ENCODE peak calls at places on chromosomes 16 and 17, in five cellular contexts. X is neural progenitor cell, U is adrenal gland, M is MM.1S, R is foreskin fibroblast. A is an unnamed sample.

GRCh38 chr16:59865071-59865671 is 1131.1 kb upstream of the GOT2 start:
- DNase-seq in X (no peak), U (no peak), M (no peak), R (no peak), A (no peak)

GRCh38 chr17:58324409-58325288 is 3.9 kb downstream of the TSPOAP1 start:
- DNase-seq in X (peak), U (peak), M (no peak), R (no peak), A (peak)

GRCh38 chr16:25988089-25988488 is 296.3 kb downstream of the HS3ST4 start:
- DNase-seq in X (no peak), U (no peak), M (no peak), R (no peak), A (no peak)

GRCh38 chr17:29608986-29609385 is 13.7 kb downstream of the CORO6 start:
- DNase-seq in X (no peak), U (no peak), M (no peak), R (no peak), A (no peak)

GRCh38 chr16:30748634-30749445 is 615 bp downstream of the PHKG2 start:
- DNase-seq in X (peak), U (peak), M (peak), R (peak), A (peak)

GRCh38 chr17:74040291-74040690 is 163.2 kb upstream of the RPL38 start:
- DNase-seq in X (no peak), U (no peak), M (no peak), R (no peak), A (no peak)

GRCh38 chr17:70022175-70022574 is 52.9 kb upstream of the KCNJ16 start:
- DNase-seq in X (no peak), U (no peak), M (no peak), R (no peak), A (no peak)

GRCh38 chr17:54261465-54261864 is 438.7 kb downstream of the KIF2B start:
- DNase-seq in X (no peak), U (no peak), M (no peak), R (no peak), A (no peak)

GRCh38 chr16:84228321-84228838 is 11.4 kb downstream of the KCNG4 start:
- DNase-seq in X (peak), U (peak), M (no peak), R (peak), A (peak)

GRCh38 chr17:70130274-70130673 is 39.1 kb upstream of the KCNJ2 start:
- DNase-seq in X (no peak), U (no peak), M (no peak), R (no peak), A (no peak)

GRCh38 chr16:69309316-69309715 is 1.8 kb upstream of the VPS4A start:
- DNase-seq in X (no peak), U (no peak), M (no peak), R (no peak), A (no peak)

GRCh38 chr17:12665263-12666210 is at the start of gene MYOCD:
- DNase-seq in X (peak), U (no peak), M (no peak), R (no peak), A (peak)

GRCh38 chr17:50768348-50768761 is 1.0 kb upstream of the ANKRD40CL start:
- DNase-seq in X (no peak), U (peak), M (no peak), R (no peak), A (no peak)

GRCh38 chr17:3892095-3892998 is 506 bp downstream of the CAMKK1 start:
- DNase-seq in X (peak), U (peak), M (peak), R (peak), A (peak)

GRCh38 chr16:21283521-21284289 is 5.6 kb upstream of the CRYM start:
- DNase-seq in X (peak), U (no peak), M (no peak), R (peak), A (peak)

GRCh38 chr16:49835116-49835880 is 20.6 kb downstream of the ZNF423 start:
- DNase-seq in X (no peak), U (no peak), M (no peak), R (no peak), A (no peak)

DNA sequence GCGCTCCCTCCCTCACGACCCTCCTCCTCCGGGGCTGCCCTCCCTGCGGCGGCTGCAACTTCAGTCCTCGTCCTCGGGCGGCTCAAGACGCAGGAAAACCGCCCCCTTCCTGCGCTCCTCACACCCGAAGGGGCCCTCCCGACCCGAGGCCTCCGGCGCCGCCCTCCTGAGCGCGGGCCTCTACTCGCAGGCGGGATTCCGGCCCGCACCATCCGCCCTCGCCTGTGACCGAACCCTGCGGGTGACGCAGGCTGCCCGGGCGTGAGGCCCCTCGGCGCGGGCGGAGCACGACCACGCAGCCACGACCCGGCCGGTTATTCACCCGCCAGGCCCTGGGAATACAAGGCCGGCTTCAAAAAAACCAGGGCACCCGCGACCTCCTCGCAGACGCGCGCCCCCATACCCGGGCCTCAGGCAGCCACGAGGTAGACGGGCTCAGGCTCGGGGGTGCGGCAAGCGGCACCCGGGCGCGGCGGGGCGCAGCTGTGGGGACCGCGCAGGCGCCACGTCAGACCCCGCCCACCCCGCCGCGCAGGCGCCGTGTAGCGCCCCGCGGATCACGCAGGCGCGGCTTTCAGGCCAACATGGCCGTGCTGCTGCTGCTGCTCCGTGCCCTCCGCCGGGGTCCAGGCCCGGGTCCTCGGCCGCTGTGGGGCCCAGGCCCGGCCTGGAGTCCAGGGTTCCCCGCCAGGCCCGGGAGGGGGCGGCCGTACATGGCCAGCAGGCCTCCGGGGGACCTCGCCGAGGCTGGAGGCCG is at the start of gene SPG7:
- DNase-seq in X (peak), U (peak), M (peak), R (peak), A (peak)
- TF ChIP-seq CTCF in X (no peak), U (no peak), M (no peak), R (no peak), A (no peak)

DNA sequence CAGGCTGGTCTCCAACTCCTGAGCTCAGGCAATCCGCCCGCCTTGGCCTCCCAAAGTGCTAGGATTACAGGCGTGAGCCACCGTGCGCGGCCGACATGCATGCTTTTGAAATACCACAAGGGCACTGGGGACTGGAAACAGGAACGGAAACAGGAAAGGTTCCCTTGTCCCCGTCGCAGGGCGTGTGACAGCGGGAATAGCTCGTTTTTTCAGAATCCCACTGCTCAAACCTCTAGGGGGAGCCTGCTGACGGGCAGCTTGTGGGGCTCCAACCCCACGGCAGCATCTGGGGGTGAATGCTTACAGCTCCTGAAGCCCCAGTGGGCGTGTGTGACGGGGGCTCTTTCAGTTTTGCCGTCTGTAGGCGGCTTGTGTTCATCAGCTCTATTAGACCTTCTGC is 18.8 kb upstream of the ASGR2 start:
- DNase-seq in X (peak), U (peak), M (peak), R (no peak), A (peak)
- TF ChIP-seq CTCF in X (peak), U (peak), M (peak), R (peak), A (peak)

DNA sequence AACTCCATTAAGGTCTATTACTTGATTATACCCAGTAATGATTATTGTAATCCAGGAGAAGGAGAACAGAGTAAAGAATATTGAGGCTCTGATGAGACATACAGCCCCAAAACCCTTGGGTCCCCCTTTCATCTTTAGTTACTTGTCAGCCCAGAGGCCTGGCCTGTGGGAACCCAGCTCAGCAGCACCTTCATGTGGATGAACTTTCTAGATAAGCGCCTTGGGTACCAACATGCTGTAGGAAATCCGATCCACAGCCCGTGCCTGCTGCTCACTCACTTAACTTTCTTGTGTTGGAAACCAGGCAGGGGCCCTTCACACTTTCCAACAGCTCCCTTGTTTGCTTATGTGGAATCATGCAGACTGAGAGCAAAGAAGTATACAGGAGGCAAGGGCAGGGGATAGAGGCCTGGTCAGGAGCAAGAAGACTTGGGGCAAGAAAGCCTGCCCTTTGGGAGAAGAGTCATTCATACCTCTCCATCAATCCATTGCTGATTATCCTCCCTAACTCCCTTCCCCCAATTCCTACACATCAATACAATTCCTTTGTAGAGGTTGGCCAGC is 64.0 kb upstream of the SOX9 start:
- DNase-seq in X (no peak), U (no peak), M (no peak), R (no peak), A (no peak)
- TF ChIP-seq CTCF in X (peak), U (no peak), M (no peak), R (no peak), A (no peak)

GRCh38 chr16:54576776-54577175 is 290.2 kb upstream of the IRX3 start:
- DNase-seq in X (peak), U (no peak), M (no peak), R (no peak), A (no peak)
- TF ChIP-seq CTCF in X (no peak), U (no peak), M (no peak), R (no peak), A (no peak)

GRCh38 chr17:76107507-76107906 is 3.9 kb upstream of the EXOC7 start:
- DNase-seq in X (peak), U (no peak), M (peak), R (no peak), A (no peak)
- TF ChIP-seq CTCF in X (peak), U (no peak), M (no peak), R (no peak), A (peak)

GRCh38 chr16:68116256-68116853 is 31.2 kb downstream of the NFATC3 start:
- DNase-seq in X (no peak), U (no peak), M (peak), R (peak), A (no peak)
- TF ChIP-seq CTCF in X (peak), U (peak), M (peak), R (peak), A (peak)

GRCh38 chr17:39665642-39666221 is 583 bp downstream of the TCAP start:
- DNase-seq in X (peak), U (peak), M (no peak), R (no peak), A (no peak)
- TF ChIP-seq CTCF in X (peak), U (no peak), M (no peak), R (no peak), A (no peak)

DNA sequence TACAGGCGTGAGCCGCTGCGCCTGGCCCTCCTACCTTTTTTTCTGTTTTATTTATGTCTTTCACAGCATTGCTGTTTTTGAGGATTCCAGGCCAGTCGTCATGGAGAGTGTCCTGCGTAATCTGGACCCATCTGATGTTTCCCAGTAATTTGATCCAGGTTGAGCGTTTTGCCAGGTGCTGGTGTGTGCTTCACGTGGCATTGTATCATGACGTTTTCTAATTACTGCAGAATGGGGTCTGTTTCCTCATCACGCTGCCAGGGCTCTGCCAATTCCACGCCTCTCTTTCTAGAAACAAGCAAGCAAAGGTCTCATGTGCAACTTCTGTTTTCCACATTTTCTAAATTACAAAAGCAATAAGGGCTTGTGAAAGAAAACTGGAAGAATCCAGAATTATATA is 28.3 kb upstream of the BHLHA9 start:
- DNase-seq in X (no peak), U (peak), M (no peak), R (peak), A (no peak)
- TF ChIP-seq CTCF in X (no peak), U (no peak), M (no peak), R (no peak), A (no peak)